ENCODE peak calls at places on chromosome 15, in five cellular contexts. One of them, this sample, is unnamed.

GRCh38 chr15:77749236-77749997 is 116.7 kb upstream of the LINGO1 start:
- DNase-seq in uterus: no peak
- DNase-seq in right lobe of liver: no peak
- DNase-seq in IMR-90: no peak
- DNase-seq in effector memory CD4-positive, alpha-beta T cell: no peak
- DNase-seq in this sample: no peak

GRCh38 chr15:70435369-70435768 is 328.0 kb downstream of the UACA start:
- DNase-seq in uterus: no peak
- DNase-seq in right lobe of liver: no peak
- DNase-seq in IMR-90: no peak
- DNase-seq in effector memory CD4-positive, alpha-beta T cell: no peak
- DNase-seq in this sample: no peak

GRCh38 chr15:25088261-25088790 is 133.5 kb downstream of the SNRPN start:
- DNase-seq in uterus: no peak
- DNase-seq in right lobe of liver: peak; percentile 14
- DNase-seq in IMR-90: no peak
- DNase-seq in effector memory CD4-positive, alpha-beta T cell: no peak
- DNase-seq in this sample: peak; percentile 43

GRCh38 chr15:34039506-34040123 is 611 bp upstream of the AVEN start:
- DNase-seq in uterus: no peak
- DNase-seq in right lobe of liver: no peak
- DNase-seq in IMR-90: peak; percentile 45
- DNase-seq in effector memory CD4-positive, alpha-beta T cell: no peak
- DNase-seq in this sample: no peak

GRCh38 chr15:79314811-79315210 is 3.9 kb downstream of the TMED3 start:
- DNase-seq in uterus: no peak
- DNase-seq in right lobe of liver: no peak
- DNase-seq in IMR-90: no peak
- DNase-seq in effector memory CD4-positive, alpha-beta T cell: no peak
- DNase-seq in this sample: no peak

GRCh38 chr15:101133751-101134261 is 118.0 kb downstream of the CHSY1 start:
- DNase-seq in uterus: no peak
- DNase-seq in right lobe of liver: no peak
- DNase-seq in IMR-90: no peak
- DNase-seq in effector memory CD4-positive, alpha-beta T cell: no peak
- DNase-seq in this sample: no peak

GRCh38 chr15:88472225-88472624 is 4.7 kb downstream of the MRPS11 start:
- DNase-seq in uterus: no peak
- DNase-seq in right lobe of liver: no peak
- DNase-seq in IMR-90: no peak
- DNase-seq in effector memory CD4-positive, alpha-beta T cell: no peak
- DNase-seq in this sample: no peak

GRCh38 chr15:58604455-58604923 is 145.0 kb downstream of the ADAM10 start:
- DNase-seq in uterus: no peak
- DNase-seq in right lobe of liver: no peak
- DNase-seq in IMR-90: no peak
- DNase-seq in effector memory CD4-positive, alpha-beta T cell: no peak
- DNase-seq in this sample: no peak

GRCh38 chr15:76346666-76347506 is 10.3 kb downstream of the ISL2 start:
- DNase-seq in uterus: no peak
- DNase-seq in right lobe of liver: no peak
- DNase-seq in IMR-90: peak; percentile 51
- DNase-seq in effector memory CD4-positive, alpha-beta T cell: no peak
- DNase-seq in this sample: peak; percentile 72

GRCh38 chr15:90004671-90005070 is 3.5 kb downstream of the ZNF710 start:
- DNase-seq in uterus: peak; percentile 38
- DNase-seq in right lobe of liver: peak; percentile 44
- DNase-seq in IMR-90: peak; percentile 99
- DNase-seq in effector memory CD4-positive, alpha-beta T cell: no peak
- DNase-seq in this sample: no peak

GRCh38 chr15:90001683-90002427 is 731 bp downstream of the ZNF710 start:
- DNase-seq in uterus: peak; percentile 61
- DNase-seq in right lobe of liver: peak; percentile 72
- DNase-seq in IMR-90: peak; percentile 58
- DNase-seq in effector memory CD4-positive, alpha-beta T cell: peak; percentile 57
- DNase-seq in this sample: no peak

GRCh38 chr15:90004252-90004651 is 3.1 kb downstream of the ZNF710 start:
- DNase-seq in uterus: no peak
- DNase-seq in right lobe of liver: peak; percentile 46
- DNase-seq in IMR-90: no peak
- DNase-seq in effector memory CD4-positive, alpha-beta T cell: no peak
- DNase-seq in this sample: no peak

GRCh38 chr15:90002428-90002844 is 1.3 kb downstream of the ZNF710 start:
- DNase-seq in uterus: peak; percentile 46
- DNase-seq in right lobe of liver: peak; percentile 54
- DNase-seq in IMR-90: peak; percentile 46
- DNase-seq in effector memory CD4-positive, alpha-beta T cell: peak; percentile 21
- DNase-seq in this sample: no peak

DNA sequence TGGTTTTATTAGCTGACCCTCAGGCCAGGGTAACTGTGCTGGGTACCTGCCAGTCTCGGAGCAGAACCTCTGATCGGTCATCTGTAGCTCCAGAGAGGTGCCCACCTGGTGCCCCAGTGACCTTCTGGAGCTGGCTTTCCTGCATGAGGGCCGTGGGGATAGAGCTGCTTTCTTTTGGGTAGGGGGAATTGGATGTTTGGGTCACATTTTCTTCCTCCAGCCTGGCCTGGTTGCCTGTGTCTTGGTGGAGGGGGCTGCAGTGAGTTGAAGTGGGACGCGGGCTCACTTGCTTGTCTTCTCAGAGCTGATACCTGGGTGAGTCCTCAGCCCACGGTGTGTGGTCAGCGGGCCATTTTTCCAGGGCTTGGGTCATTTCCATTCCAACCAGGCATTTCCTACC is 2.6 kb downstream of the ZNF710 start:
- DNase-seq in uterus: no peak
- DNase-seq in right lobe of liver: peak; percentile 46
- DNase-seq in IMR-90: no peak
- DNase-seq in effector memory CD4-positive, alpha-beta T cell: no peak
- DNase-seq in this sample: no peak
- H3K4me1 ChIP-seq in uterus: peaks cover 7% of the 10 kb centered on the region
- H3K4me1 ChIP-seq in right lobe of liver: peaks cover 25% of the 10 kb centered on the region
- H3K4me1 ChIP-seq in IMR-90: peaks cover 28% of the 10 kb centered on the region
- H3K4me1 ChIP-seq in effector memory CD4-positive, alpha-beta T cell: peaks cover 34% of the 10 kb centered on the region
- H3K4me1 ChIP-seq in this sample: peaks cover 73% of the 10 kb centered on the region

DNA sequence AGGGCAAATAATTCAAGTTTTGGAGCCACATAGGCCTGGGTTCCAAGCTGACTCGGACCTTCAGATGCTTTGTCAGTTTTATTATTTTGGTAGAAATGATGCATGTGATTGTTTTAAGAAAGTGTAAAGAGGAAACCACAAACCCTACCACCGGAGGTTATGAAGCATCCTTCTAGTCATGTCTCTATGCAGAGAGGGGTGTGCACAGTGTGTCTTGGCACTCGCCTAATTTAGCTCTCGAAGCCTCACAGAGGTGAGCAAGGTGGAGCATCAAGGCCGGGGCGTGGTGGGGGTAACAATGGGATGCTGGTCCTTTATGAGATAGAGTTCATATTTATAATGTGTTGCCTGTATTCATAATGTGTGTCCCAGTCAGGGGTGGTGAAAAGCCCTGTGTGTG is 63.7 kb upstream of the SMAD6 start:
- DNase-seq in uterus: no peak
- DNase-seq in right lobe of liver: no peak
- DNase-seq in IMR-90: no peak
- DNase-seq in effector memory CD4-positive, alpha-beta T cell: no peak
- DNase-seq in this sample: no peak
- H3K27ac ChIP-seq in uterus: no peak overlapping the region
- H3K27ac ChIP-seq in right lobe of liver: no peak overlapping the region
- H3K27ac ChIP-seq in IMR-90: no peak overlapping the region
- H3K27ac ChIP-seq in effector memory CD4-positive, alpha-beta T cell: no peak overlapping the region
- H3K27ac ChIP-seq in this sample: no peak overlapping the region

DNA sequence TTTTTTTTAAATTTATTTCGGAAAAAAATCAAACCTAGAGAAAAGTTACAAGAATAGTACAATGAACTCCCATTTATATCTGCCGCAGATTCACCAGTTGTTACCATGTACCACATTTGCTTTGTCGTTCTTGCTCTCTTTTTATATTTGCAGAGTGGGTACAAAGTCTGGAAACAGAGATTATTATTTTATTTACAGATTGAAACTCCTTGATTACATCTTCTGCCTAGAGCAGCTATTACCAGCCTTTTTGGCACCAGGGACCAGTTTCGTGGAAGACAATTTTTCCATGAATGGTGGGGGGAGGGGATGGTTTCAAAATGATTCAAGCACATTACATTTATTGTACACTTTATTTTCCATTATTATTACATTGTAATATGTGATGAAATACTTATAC is 8.3 kb downstream of the MEF2A start:
- DNase-seq in uterus: no peak
- DNase-seq in right lobe of liver: no peak
- DNase-seq in IMR-90: no peak
- DNase-seq in effector memory CD4-positive, alpha-beta T cell: no peak
- DNase-seq in this sample: no peak
- H3K4me1 ChIP-seq in uterus: no peaks in the 10 kb centered on the region
- H3K4me1 ChIP-seq in right lobe of liver: peaks cover 32% of the 10 kb centered on the region
- H3K4me1 ChIP-seq in IMR-90: peaks cover 4% of the 10 kb centered on the region
- H3K4me1 ChIP-seq in effector memory CD4-positive, alpha-beta T cell: no peaks in the 10 kb centered on the region
- H3K4me1 ChIP-seq in this sample: peaks cover 68% of the 10 kb centered on the region

GRCh38 chr15:40241305-40242215 is 2.7 kb downstream of the PAK6 start:
- DNase-seq in uterus: no peak
- DNase-seq in right lobe of liver: no peak
- DNase-seq in IMR-90: no peak
- DNase-seq in effector memory CD4-positive, alpha-beta T cell: no peak
- DNase-seq in this sample: peak; percentile 83

GRCh38 chr15:40240619-40241304 is 1.9 kb downstream of the PAK6 start:
- DNase-seq in uterus: no peak
- DNase-seq in right lobe of liver: no peak
- DNase-seq in IMR-90: no peak
- DNase-seq in effector memory CD4-positive, alpha-beta T cell: no peak
- DNase-seq in this sample: peak; percentile 94

GRCh38 chr15:40239671-40240618 is 1.1 kb downstream of the PAK6 start:
- DNase-seq in uterus: no peak
- DNase-seq in right lobe of liver: no peak
- DNase-seq in IMR-90: no peak
- DNase-seq in effector memory CD4-positive, alpha-beta T cell: no peak
- DNase-seq in this sample: peak; percentile 94

GRCh38 chr15:40238927-40239591 is at the start of gene PAK6:
- DNase-seq in uterus: peak; percentile 54
- DNase-seq in right lobe of liver: peak; percentile 44
- DNase-seq in IMR-90: peak; percentile 53
- DNase-seq in effector memory CD4-positive, alpha-beta T cell: no peak
- DNase-seq in this sample: peak; percentile 95

GRCh38 chr15:40238481-40238926 is 359 bp upstream of the PAK6 start:
- DNase-seq in uterus: no peak
- DNase-seq in right lobe of liver: no peak
- DNase-seq in IMR-90: no peak
- DNase-seq in effector memory CD4-positive, alpha-beta T cell: no peak
- DNase-seq in this sample: no peak
- H3K27ac ChIP-seq in uterus: no peak overlapping the region
- H3K27ac ChIP-seq in right lobe of liver: no peak overlapping the region
- H3K27ac ChIP-seq in IMR-90: no peak overlapping the region
- H3K27ac ChIP-seq in effector memory CD4-positive, alpha-beta T cell: no peak overlapping the region
- H3K27ac ChIP-seq in this sample: no peak overlapping the region

DNA sequence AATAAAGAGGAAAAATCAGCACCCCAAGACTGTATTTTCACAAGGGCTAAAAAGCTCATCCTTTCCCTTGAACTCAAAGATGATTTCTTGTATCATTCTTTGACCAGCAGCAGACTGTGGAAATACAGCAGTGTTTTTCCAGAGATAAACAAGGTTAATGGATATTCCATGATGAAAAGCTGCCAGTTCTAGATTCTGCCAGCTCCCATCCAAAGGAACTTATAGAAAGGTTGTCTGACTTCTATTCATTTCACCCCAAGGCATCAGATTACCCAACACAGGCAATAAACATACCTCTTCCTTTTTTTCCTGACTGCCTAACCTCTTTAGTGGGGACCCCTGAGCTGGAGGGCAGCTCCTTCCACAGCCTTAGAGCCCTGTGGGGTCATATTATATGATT is 375.8 kb upstream of the THBS1 start:
- DNase-seq in uterus: no peak
- DNase-seq in right lobe of liver: no peak
- DNase-seq in IMR-90: no peak
- DNase-seq in effector memory CD4-positive, alpha-beta T cell: no peak
- DNase-seq in this sample: no peak
- H3K4me1 ChIP-seq in uterus: no peaks in the 10 kb centered on the region
- H3K4me1 ChIP-seq in right lobe of liver: no peaks in the 10 kb centered on the region
- H3K4me1 ChIP-seq in IMR-90: peaks cover 14% of the 10 kb centered on the region
- H3K4me1 ChIP-seq in effector memory CD4-positive, alpha-beta T cell: no peaks in the 10 kb centered on the region
- H3K4me1 ChIP-seq in this sample: no peaks in the 10 kb centered on the region

DNA sequence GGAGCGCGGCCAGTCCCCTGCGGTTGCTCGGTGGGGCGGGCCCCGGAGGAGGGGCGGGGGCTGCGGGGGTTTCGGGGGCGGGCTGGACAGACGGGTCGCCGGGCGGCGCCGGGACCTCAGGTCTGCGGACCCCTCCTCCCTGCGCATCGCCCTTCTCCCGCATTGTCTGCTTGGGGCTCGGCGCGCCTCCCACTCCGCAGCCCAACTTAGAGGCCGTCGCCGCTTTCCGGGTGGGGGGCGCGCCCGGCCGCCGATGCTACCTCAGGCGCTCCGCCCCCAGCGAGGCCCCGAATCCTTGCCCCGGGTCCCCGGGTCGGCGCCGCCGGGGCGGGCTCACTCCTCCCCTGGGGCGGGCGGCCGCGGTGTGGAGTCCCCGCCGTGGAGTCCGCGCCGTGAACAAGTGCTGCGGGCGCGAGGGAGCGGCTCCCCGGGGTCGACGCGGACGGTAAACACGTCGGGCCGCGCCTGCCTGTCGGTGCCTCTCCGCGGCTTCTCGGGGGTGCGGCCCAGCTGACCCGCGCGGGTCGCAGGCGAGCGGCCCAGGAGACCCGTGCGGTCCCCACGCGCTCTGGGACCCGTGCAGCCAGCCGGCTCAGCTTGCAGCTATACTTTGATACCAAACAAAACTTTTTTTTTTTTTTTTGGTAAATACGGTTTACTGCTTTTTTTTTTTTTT is 595 bp downstream of the AKAP13 start:
- DNase-seq in uterus: peak; percentile 57
- DNase-seq in right lobe of liver: peak; percentile 66
- DNase-seq in IMR-90: no peak
- DNase-seq in effector memory CD4-positive, alpha-beta T cell: peak; percentile 59
- DNase-seq in this sample: no peak
- H3K27ac ChIP-seq in uterus: peak overlapping the region; percentile 97
- H3K27ac ChIP-seq in right lobe of liver: peak overlapping the region; percentile 73
- H3K27ac ChIP-seq in IMR-90: peak overlapping the region; percentile 78
- H3K27ac ChIP-seq in effector memory CD4-positive, alpha-beta T cell: peak overlapping the region; percentile 84
- H3K27ac ChIP-seq in this sample: peak overlapping the region; percentile 95